ENCODE peak calls at places on chromosomes 5 and 9, in six cellular contexts. G, C, T, V, U and Z are unnamed samples.

GRCh38 chr9:135960328-135961276 is 571 bp downstream of the UBAC1 start:
- DNase-seq in G (no peak), C (peak), T (no peak), V (no peak), U (peak), Z (peak)

GRCh38 chr5:81232449-81233079 is 558 bp upstream of the CKMT2 start:
- DNase-seq in G (no peak), C (no peak), T (no peak), V (no peak), U (no peak), Z (no peak)

GRCh38 chr5:56012281-56012963 is 17.7 kb upstream of the IL6ST start:
- DNase-seq in G (peak), C (no peak), T (peak), V (no peak), U (no peak), Z (no peak)

GRCh38 chr9:126113756-126114408 is 212.7 kb upstream of the MVB12B start:
- DNase-seq in G (no peak), C (no peak), T (no peak), V (peak), U (no peak), Z (no peak)

GRCh38 chr5:33997331-33997983 is 10.4 kb downstream of the AMACR start:
- DNase-seq in G (peak), C (peak), T (peak), V (peak), U (peak), Z (peak)

GRCh38 chr9:36436909-36437308 is 36.8 kb upstream of the RNF38 start:
- DNase-seq in G (no peak), C (no peak), T (no peak), V (no peak), U (no peak), Z (no peak)

GRCh38 chr9:35829084-35829763 is at the start of gene TMEM8B:
- DNase-seq in G (peak), C (peak), T (peak), V (peak), U (peak), Z (peak)

GRCh38 chr9:16335788-16336580 is 534.5 kb downstream of the BNC2 start:
- DNase-seq in G (peak), C (peak), T (peak), V (no peak), U (no peak), Z (no peak)

GRCh38 chr5:66171349-66172344 is 27.5 kb downstream of the SREK1 start:
- DNase-seq in G (peak), C (peak), T (peak), V (peak), U (peak), Z (no peak)

GRCh38 chr5:103693485-103693884 is 130.9 kb upstream of the NUDT12 start:
- DNase-seq in G (no peak), C (no peak), T (no peak), V (no peak), U (no peak), Z (no peak)

GRCh38 chr5:108900668-108901067 is 153.0 kb downstream of the FER start:
- DNase-seq in G (no peak), C (no peak), T (no peak), V (no peak), U (no peak), Z (no peak)

GRCh38 chr9:121246821-121247511 is 21.0 kb upstream of the GSN start:
- DNase-seq in G (no peak), C (no peak), T (peak), V (no peak), U (no peak), Z (no peak)

GRCh38 chr5:39270172-39270848 is 50.9 kb upstream of the FYB1 start:
- DNase-seq in G (peak), C (no peak), T (no peak), V (no peak), U (no peak), Z (peak)

GRCh38 chr5:43305948-43306563 is 7.2 kb downstream of the HMGCS1 start:
- DNase-seq in G (peak), C (peak), T (peak), V (no peak), U (peak), Z (peak)

GRCh38 chr5:126138475-126139005 is 284.7 kb upstream of the GRAMD2B start:
- DNase-seq in G (no peak), C (no peak), T (peak), V (no peak), U (peak), Z (no peak)

GRCh38 chr5:84688566-84688965 is 303.9 kb upstream of the EDIL3 start:
- DNase-seq in G (no peak), C (no peak), T (no peak), V (no peak), U (no peak), Z (no peak)

GRCh38 chr9:31590091-31590490 is 794.4 kb upstream of the ACO1 start:
- DNase-seq in G (no peak), C (no peak), T (no peak), V (no peak), U (no peak), Z (no peak)

GRCh38 chr5:177478711-177479646 is 5.5 kb upstream of the DBN1 start:
- DNase-seq in G (no peak), C (no peak), T (no peak), V (no peak), U (no peak), Z (no peak)

GRCh38 chr9:81052846-81053245 is 636.5 kb downstream of the TLE1 start:
- DNase-seq in G (no peak), C (no peak), T (no peak), V (no peak), U (no peak), Z (no peak)

GRCh38 chr5:171857537-171857936 is 71.9 kb downstream of the SMIM23 start:
- DNase-seq in G (no peak), C (no peak), T (no peak), V (no peak), U (peak), Z (no peak)

GRCh38 chr9:84101892-84102632 is 121.5 kb downstream of the RMI1 start:
- DNase-seq in G (no peak), C (no peak), T (no peak), V (no peak), U (peak), Z (no peak)

GRCh38 chr9:125878241-125878640 is 131.1 kb downstream of the PBX3 start:
- DNase-seq in G (no peak), C (no peak), T (no peak), V (peak), U (no peak), Z (no peak)

GRCh38 chr5:123266365-123266764 is 156.8 kb downstream of the CEP120 start:
- DNase-seq in G (no peak), C (no peak), T (no peak), V (no peak), U (no peak), Z (no peak)

GRCh38 chr9:112360047-112360804 is 19.7 kb upstream of the HSDL2 start:
- DNase-seq in G (no peak), C (no peak), T (peak), V (no peak), U (no peak), Z (no peak)

GRCh38 chr9:133347515-133347984 is 381 bp downstream of the MED22 start:
- DNase-seq in G (peak), C (no peak), T (no peak), V (no peak), U (peak), Z (peak)

GRCh38 chr9:104903609-104904008 is 24.3 kb downstream of the ABCA1 start:
- DNase-seq in G (no peak), C (no peak), T (peak), V (no peak), U (no peak), Z (no peak)

GRCh38 chr5:96048763-96049162 is 87.1 kb upstream of the ELL2 start:
- DNase-seq in G (no peak), C (no peak), T (no peak), V (no peak), U (peak), Z (no peak)

GRCh38 chr9:135077497-135078200 is 9.8 kb upstream of the OLFM1 start:
- DNase-seq in G (no peak), C (peak), T (peak), V (peak), U (peak), Z (peak)

GRCh38 chr9:110933350-110934001 is 104.8 kb downstream of the LPAR1 start:
- DNase-seq in G (peak), C (no peak), T (no peak), V (no peak), U (no peak), Z (peak)

GRCh38 chr9:134324359-134325095 is 1.7 kb upstream of the RXRA start:
- DNase-seq in G (no peak), C (no peak), T (no peak), V (no peak), U (no peak), Z (no peak)

GRCh38 chr5:154419236-154419635 is 26.6 kb upstream of the SAP30L start:
- DNase-seq in G (no peak), C (no peak), T (no peak), V (no peak), U (no peak), Z (no peak)

GRCh38 chr5:154418344-154418820 is 27.4 kb upstream of the SAP30L start:
- DNase-seq in G (no peak), C (no peak), T (no peak), V (no peak), U (no peak), Z (no peak)

GRCh38 chr5:154422298-154422697 is 23.5 kb upstream of the SAP30L start:
- DNase-seq in G (no peak), C (no peak), T (no peak), V (no peak), U (no peak), Z (no peak)

DNA sequence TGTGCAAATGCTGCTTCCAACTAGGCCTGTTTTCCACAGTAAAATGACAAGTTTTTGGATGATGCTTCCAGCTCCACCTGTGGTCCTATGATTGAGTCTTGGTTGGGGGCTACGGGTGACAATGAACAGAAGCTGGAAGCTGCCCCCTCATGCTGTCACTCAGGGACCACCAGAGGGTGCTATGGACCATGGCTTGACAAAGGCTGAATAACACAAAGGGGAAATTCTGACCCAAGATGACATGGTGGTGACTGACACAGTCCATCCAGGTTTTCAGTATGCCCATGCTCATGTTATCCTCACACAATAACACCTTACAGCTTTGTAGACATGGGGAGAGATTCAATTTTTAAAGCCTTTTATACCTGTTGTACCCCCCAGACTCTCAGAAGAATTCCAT is 23.9 kb upstream of the SAP30L start:
- DNase-seq in G (peak), C (no peak), T (no peak), V (peak), U (peak), Z (peak)
- TF ChIP-seq CTCF in G (peak), C (peak), T (peak), V (peak), U (peak), Z (peak)

GRCh38 chr5:157842185-157842584 is 16.8 kb downstream of the CLINT1 start:
- DNase-seq in G (no peak), C (no peak), T (no peak), V (no peak), U (no peak), Z (no peak)
- TF ChIP-seq CTCF in G (no peak), C (no peak), T (no peak), V (no peak), U (no peak), Z (no peak)

DNA sequence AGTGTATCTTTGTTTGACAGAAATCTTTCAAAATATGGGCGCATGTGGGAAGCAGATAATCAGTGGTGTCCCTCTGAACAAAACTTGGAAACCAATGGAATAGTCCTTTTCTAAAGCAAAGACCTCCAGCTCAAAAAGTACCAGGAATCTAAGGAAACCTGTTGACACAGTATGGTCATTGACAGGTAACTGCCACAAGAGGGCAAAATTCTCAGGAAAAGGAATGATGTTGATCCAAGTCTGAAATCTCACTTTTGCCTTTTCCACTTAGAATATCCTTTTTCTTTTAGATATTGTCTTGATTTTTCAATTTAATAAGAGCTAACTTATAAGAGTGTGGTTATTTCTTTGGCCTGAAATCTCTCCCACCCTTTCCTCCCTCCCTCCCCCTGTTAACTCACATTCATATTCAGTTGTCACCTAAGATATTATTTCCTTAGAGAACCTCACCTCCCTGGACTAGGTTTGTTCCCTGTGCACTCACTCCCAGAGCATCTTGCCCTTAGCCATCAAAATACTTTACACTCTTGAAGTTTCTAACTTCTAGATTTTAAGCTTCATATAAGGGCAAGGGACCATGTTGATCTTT is 59.0 kb upstream of the BARX1 start:
- DNase-seq in G (peak), C (peak), T (peak), V (no peak), U (peak), Z (peak)
- TF ChIP-seq CTCF in G (peak), C (peak), T (peak), V (peak), U (peak), Z (peak)

GRCh38 chr5:167261309-167262100 is 1029.9 kb upstream of the WWC1 start:
- DNase-seq in G (peak), C (peak), T (no peak), V (peak), U (peak), Z (peak)
- TF ChIP-seq CTCF in G (peak), C (peak), T (peak), V (peak), U (peak), Z (peak)

GRCh38 chr9:100099722-100100042 is 639 bp downstream of the INVS start:
- DNase-seq in G (peak), C (no peak), T (no peak), V (peak), U (peak), Z (peak)

GRCh38 chr9:100101608-100102007 is 2.6 kb downstream of the INVS start:
- DNase-seq in G (no peak), C (no peak), T (no peak), V (no peak), U (no peak), Z (no peak)

GRCh38 chr9:100098241-100098886 is 436 bp downstream of the ERP44 start:
- DNase-seq in G (peak), C (peak), T (peak), V (peak), U (peak), Z (peak)

GRCh38 chr9:100100268-100100667 is 1.2 kb downstream of the INVS start:
- DNase-seq in G (no peak), C (no peak), T (no peak), V (no peak), U (no peak), Z (no peak)

GRCh38 chr9:100098887-100099721 is at the start of the genes ERP44 and INVS:
- DNase-seq in G (peak), C (peak), T (peak), V (peak), U (peak), Z (peak)
- TF ChIP-seq CTCF in G (no peak), C (no peak), T (no peak), V (no peak), U (no peak), Z (no peak)

DNA sequence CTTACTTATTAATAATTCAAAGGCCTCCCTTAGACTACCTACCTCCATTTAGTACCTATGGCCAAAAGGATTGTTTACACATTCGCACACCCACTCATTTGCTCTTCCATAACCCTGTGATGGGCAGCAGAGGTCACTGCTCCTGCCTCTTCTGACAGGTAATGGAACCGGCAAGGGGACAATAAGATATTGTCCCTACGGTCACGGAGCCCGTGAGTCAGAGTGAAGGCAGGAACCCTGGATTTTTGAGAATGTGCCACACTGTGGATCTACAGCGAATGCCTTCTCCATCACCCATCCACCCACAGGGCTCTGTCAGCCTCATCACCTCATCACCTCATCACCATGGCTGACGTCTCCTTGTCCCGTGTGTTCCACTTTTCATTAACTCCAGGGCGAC is 132.3 kb downstream of the MYO10 start:
- DNase-seq in G (no peak), C (no peak), T (no peak), V (no peak), U (no peak), Z (no peak)
- TF ChIP-seq CTCF in G (no peak), C (no peak), T (no peak), V (no peak), U (no peak), Z (no peak)

DNA sequence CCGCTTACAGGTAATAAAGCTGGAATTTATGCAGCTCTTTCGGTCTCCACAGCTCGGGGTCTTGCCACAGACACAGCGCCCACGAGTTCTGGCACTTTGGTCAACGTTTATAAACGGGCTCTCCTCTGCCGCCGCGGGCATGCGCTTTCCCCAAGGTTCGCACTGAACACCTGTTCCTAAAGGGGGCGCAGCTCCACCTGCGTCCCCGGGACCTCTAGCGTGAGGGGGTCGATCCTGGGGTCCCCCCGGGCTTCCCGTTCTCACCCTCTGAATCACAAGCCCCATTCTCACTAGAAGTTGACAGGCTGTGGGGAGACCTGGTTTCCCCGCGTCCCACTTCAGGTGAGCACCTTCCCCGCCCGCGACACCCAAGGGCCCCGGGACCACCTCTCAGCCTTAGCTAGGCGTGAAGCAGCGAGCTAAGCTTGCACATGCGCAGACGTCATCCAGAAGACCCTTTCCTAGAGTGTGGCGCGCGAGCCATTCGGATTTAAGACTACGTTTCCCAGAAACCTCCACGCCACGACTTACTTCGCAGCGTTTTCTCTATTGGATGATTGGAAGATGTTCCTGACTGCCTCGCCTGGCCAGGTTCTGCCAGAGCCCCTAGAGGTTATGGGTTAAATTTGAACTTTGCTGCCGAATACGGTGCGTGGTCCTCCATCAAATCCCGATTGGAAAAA is 21.3 kb upstream of the ZNF782 start:
- DNase-seq in G (peak), C (peak), T (no peak), V (peak), U (peak), Z (peak)
- TF ChIP-seq CTCF in G (peak), C (peak), T (peak), V (peak), U (peak), Z (peak)

GRCh38 chr5:75412111-75412990 is 75.3 kb downstream of the HMGCR start:
- DNase-seq in G (peak), C (no peak), T (peak), V (no peak), U (no peak), Z (no peak)
- TF ChIP-seq CTCF in G (no peak), C (no peak), T (peak), V (no peak), U (peak), Z (no peak)

DNA sequence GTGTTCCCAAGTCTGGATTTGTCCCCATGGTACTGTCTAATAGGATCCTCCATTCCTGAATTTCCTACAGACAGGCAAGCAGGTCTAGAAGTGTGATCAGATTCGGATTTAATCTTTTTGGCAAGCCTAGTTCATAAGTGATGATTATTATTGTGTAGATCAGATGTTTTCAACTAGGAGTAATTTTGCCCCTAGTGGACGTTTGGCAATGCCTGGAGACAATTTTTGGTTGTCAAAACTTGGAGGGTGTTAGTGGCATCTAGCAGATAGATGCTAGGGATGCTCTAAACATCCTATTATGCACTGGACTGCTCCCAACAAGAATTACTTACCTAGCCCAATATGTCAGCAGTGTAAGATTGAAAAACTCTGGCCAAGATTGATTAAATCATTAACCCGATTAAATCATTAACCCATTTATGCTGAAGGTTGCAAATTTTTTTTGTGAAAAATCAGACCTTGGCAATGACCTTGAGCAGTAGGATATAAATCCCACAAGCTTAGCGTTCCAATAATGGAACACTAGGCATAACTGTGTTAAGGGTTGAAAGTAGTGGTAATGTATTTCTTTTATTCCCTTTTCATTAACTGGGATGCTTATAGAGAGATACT is 28.2 kb downstream of the TCERG1 start:
- DNase-seq in G (no peak), C (no peak), T (no peak), V (no peak), U (no peak), Z (no peak)
- TF ChIP-seq CTCF in G (peak), C (no peak), T (peak), V (peak), U (peak), Z (no peak)

DNA sequence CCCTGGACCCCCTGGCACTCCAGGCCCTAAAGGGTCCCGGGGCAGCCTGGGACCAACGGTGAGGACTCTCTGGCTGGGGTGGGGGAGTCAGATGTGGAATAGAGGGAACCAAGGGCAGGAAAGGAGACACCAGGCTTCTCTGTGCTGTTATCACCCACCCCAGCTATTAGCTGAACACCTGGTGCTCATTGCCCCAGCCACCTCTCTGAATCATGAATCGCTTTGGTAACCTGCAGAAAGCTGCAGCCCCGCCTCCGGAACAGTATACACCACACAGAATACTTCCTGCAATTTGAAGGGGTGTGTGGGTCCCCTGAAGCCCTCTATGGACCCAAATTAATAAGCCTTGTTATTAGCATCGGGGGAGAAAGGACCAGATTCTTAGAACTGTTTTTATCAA is 40.4 kb upstream of the ORM1 start:
- DNase-seq in G (no peak), C (no peak), T (no peak), V (peak), U (no peak), Z (no peak)
- TF ChIP-seq CTCF in G (no peak), C (no peak), T (no peak), V (no peak), U (no peak), Z (no peak)